ENCODE peak calls at places on chromosomes 6 and 20, in five cellular contexts. E is endothelial cell, W is neural crest cell, L is GM13977, Q is NCI-H1417. Y is an unnamed sample.

GRCh38 chr6:154341876-154342275 is 14.7 kb downstream of the IPCEF1 start:
- DNase-seq in E (no peak), W (no peak), L (no peak), Q (no peak), Y (no peak)

GRCh38 chr20:40265872-40266533 is 423.0 kb downstream of the MAFB start:
- DNase-seq in E (peak), W (peak), L (no peak), Q (peak), Y (peak)

GRCh38 chr6:69825904-69826303 is 29.1 kb upstream of the LMBRD1 start:
- DNase-seq in E (no peak), W (no peak), L (no peak), Q (no peak), Y (no peak)

GRCh38 chr20:41989935-41990635 is 371.9 kb upstream of the CHD6 start:
- DNase-seq in E (no peak), W (no peak), L (no peak), Q (no peak), Y (no peak)

GRCh38 chr6:131430531-131430930 is 142.5 kb upstream of the ARG1 start:
- DNase-seq in E (no peak), W (no peak), L (no peak), Q (no peak), Y (no peak)

GRCh38 chr6:89430563-89430962 is 2.4 kb upstream of the ANKRD6 start:
- DNase-seq in E (no peak), W (peak), L (no peak), Q (peak), Y (no peak)

GRCh38 chr6:44512868-44513641 is 125.5 kb downstream of the CDC5L start:
- DNase-seq in E (no peak), W (no peak), L (no peak), Q (no peak), Y (peak)

GRCh38 chr6:34462561-34462971 is 3.3 kb upstream of the PACSIN1 start:
- DNase-seq in E (no peak), W (peak), L (no peak), Q (no peak), Y (peak)

GRCh38 chr6:75155586-75155985 is 50.3 kb downstream of the COL12A1 start:
- DNase-seq in E (no peak), W (no peak), L (no peak), Q (no peak), Y (no peak)

GRCh38 chr6:44537306-44538049 is 150.0 kb downstream of the CDC5L start:
- DNase-seq in E (no peak), W (no peak), L (no peak), Q (peak), Y (no peak)

GRCh38 chr20:32333988-32334885 is 23.9 kb upstream of the ASXL1 start:
- DNase-seq in E (no peak), W (no peak), L (no peak), Q (no peak), Y (no peak)

GRCh38 chr6:170149681-170150589 is 140.9 kb downstream of the DLL1 start:
- DNase-seq in E (no peak), W (no peak), L (no peak), Q (peak), Y (no peak)

GRCh38 chr6:38773338-38773737 is 58.2 kb downstream of the DNAH8 start:
- DNase-seq in E (peak), W (no peak), L (peak), Q (no peak), Y (no peak)

GRCh38 chr6:113630738-113631535 is 226.2 kb upstream of the MARCKS start:
- DNase-seq in E (no peak), W (no peak), L (peak), Q (no peak), Y (peak)

GRCh38 chr20:45343867-45344721 is 4.1 kb downstream of the SDC4 start:
- DNase-seq in E (no peak), W (no peak), L (no peak), Q (no peak), Y (peak)

GRCh38 chr20:36975085-36975829 is 23.7 kb upstream of the SAMHD1 start:
- DNase-seq in E (no peak), W (no peak), L (no peak), Q (no peak), Y (no peak)

GRCh38 chr6:13733178-13733851 is 21.7 kb upstream of the RANBP9 start:
- DNase-seq in E (no peak), W (no peak), L (no peak), Q (peak), Y (peak)

GRCh38 chr6:46784535-46784934 is 8.7 kb upstream of the MEP1A start:
- DNase-seq in E (no peak), W (no peak), L (no peak), Q (no peak), Y (no peak)

GRCh38 chr6:88477411-88477810 is 311.3 kb upstream of the CNR1 start:
- DNase-seq in E (no peak), W (no peak), L (no peak), Q (no peak), Y (no peak)

GRCh38 chr20:20070871-20071726 is 18.8 kb downstream of the CFAP61 start:
- DNase-seq in E (no peak), W (no peak), L (no peak), Q (no peak), Y (no peak)

GRCh38 chr6:145890422-145890821 is 73.7 kb downstream of the SHPRH start:
- DNase-seq in E (no peak), W (no peak), L (no peak), Q (no peak), Y (no peak)

GRCh38 chr6:111242452-111242851 is 155.1 kb downstream of the SLC16A10 start:
- DNase-seq in E (no peak), W (no peak), L (no peak), Q (no peak), Y (no peak)

GRCh38 chr6:156978948-156979347 is 201.8 kb downstream of the ARID1B start:
- DNase-seq in E (no peak), W (no peak), L (no peak), Q (no peak), Y (no peak)

GRCh38 chr20:35768731-35769664 is 2.8 kb upstream of the PHF20 start:
- DNase-seq in E (peak), W (peak), L (peak), Q (no peak), Y (peak)